ENCODE peak calls at places on chromosome 7, in five cellular contexts. K is stomach, Y is GM12878, R is Peyer's patch, S is brain microvascular endothelial cell. O is an unnamed sample.

GRCh38 chr7:49001610-49002033 is 77.3 kb downstream of the CDC14C start:
- DNase-seq in K (no peak), Y (peak; percentile 24), R (no peak), S (no peak), O (no peak)

GRCh38 chr7:47625861-47626444 is 44.0 kb upstream of the TNS3 start:
- DNase-seq in K (no peak), Y (no peak), R (no peak), S (no peak), O (no peak)

GRCh38 chr7:157004050-157004838 is 6.2 kb downstream of the MNX1 start:
- DNase-seq in K (no peak), Y (no peak), R (no peak), S (no peak), O (no peak)

GRCh38 chr7:83476501-83476900 is 172.4 kb downstream of the SEMA3E start:
- DNase-seq in K (no peak), Y (no peak), R (no peak), S (no peak), O (no peak)

GRCh38 chr7:102451371-102452054 is 13.2 kb downstream of the ALKBH4 start:
- DNase-seq in K (no peak), Y (no peak), R (no peak), S (no peak), O (no peak)

GRCh38 chr7:151830121-151830815 is 46.6 kb downstream of the PRKAG2 start:
- DNase-seq in K (no peak), Y (no peak), R (peak; percentile 41), S (no peak), O (peak; percentile 33)

GRCh38 chr7:145848691-145849090 is 267.9 kb upstream of the CNTNAP2 start:
- DNase-seq in K (no peak), Y (no peak), R (no peak), S (no peak), O (no peak)

GRCh38 chr7:154426778-154427177 is 374.6 kb downstream of the DPP6 start:
- DNase-seq in K (no peak), Y (no peak), R (no peak), S (no peak), O (no peak)

GRCh38 chr7:94301024-94301588 is 93.6 kb upstream of the COL1A2 start:
- DNase-seq in K (peak; percentile 31), Y (no peak), R (no peak), S (peak; percentile 97), O (peak; percentile 87)

GRCh38 chr7:36487756-36488336 is 98.2 kb downstream of the ANLN start:
- DNase-seq in K (no peak), Y (peak; percentile 21), R (no peak), S (peak; percentile 57), O (no peak)

GRCh38 chr7:2956526-2957368 is 86.9 kb downstream of the CARD11 start:
- DNase-seq in K (no peak), Y (no peak), R (no peak), S (peak; percentile 50), O (peak; percentile 78)

GRCh38 chr7:127995866-127996215 is 35.4 kb downstream of the LRRC4 start:
- DNase-seq in K (no peak), Y (no peak), R (no peak), S (no peak), O (no peak)

GRCh38 chr7:139720705-139721231 is 57.0 kb downstream of the HIPK2 start:
- DNase-seq in K (peak; percentile 25), Y (no peak), R (no peak), S (no peak), O (no peak)

GRCh38 chr7:69062020-69062760 is 536.1 kb upstream of the AUTS2 start:
- DNase-seq in K (no peak), Y (no peak), R (no peak), S (no peak), O (no peak)

GRCh38 chr7:93873998-93874574 is 16.5 kb downstream of the TFPI2 start:
- DNase-seq in K (no peak), Y (no peak), R (no peak), S (no peak), O (no peak)

GRCh38 chr7:100367251-100367620 is 6.1 kb upstream of the PILRA start:
- DNase-seq in K (no peak), Y (no peak), R (no peak), S (no peak), O (peak; percentile 32)

GRCh38 chr7:36546331-36546730 is 156.7 kb downstream of the ANLN start:
- DNase-seq in K (no peak), Y (no peak), R (no peak), S (no peak), O (no peak)

GRCh38 chr7:50207682-50208255 is 96.7 kb upstream of the IKZF1 start:
- DNase-seq in K (no peak), Y (no peak), R (no peak), S (no peak), O (no peak)

GRCh38 chr7:102834999-102835398 is 77.8 kb upstream of the LRRC17 start:
- DNase-seq in K (no peak), Y (peak; percentile 57), R (no peak), S (peak; percentile 74), O (no peak)

GRCh38 chr7:32415519-32415918 is 74.7 kb downstream of the LSM5 start:
- DNase-seq in K (no peak), Y (no peak), R (no peak), S (no peak), O (no peak)

GRCh38 chr7:74443591-74444365 is 9.9 kb upstream of the GTF2IRD1 start:
- DNase-seq in K (no peak), Y (no peak), R (no peak), S (no peak), O (no peak)

GRCh38 chr7:151177310-151177709 is 9.7 kb downstream of the ASB10 start:
- DNase-seq in K (peak; percentile 5), Y (no peak), R (no peak), S (no peak), O (no peak)

GRCh38 chr7:36348256-36348655 is 41.4 kb upstream of the ANLN start:
- DNase-seq in K (no peak), Y (no peak), R (no peak), S (peak; percentile 65), O (no peak)

GRCh38 chr7:98423043-98423442 is 22.2 kb upstream of the BAIAP2L1 start:
- DNase-seq in K (no peak), Y (no peak), R (no peak), S (peak; percentile 43), O (no peak)

GRCh38 chr7:115229401-115230083 is 307.6 kb downstream of the MDFIC start:
- DNase-seq in K (no peak), Y (no peak), R (no peak), S (no peak), O (no peak)

GRCh38 chr7:92635538-92635937 is 45.3 kb upstream of the FAM133B start:
- DNase-seq in K (no peak), Y (no peak), R (no peak), S (no peak), O (no peak)

GRCh38 chr7:92633211-92633906 is 43.2 kb upstream of the FAM133B start:
- DNase-seq in K (no peak), Y (no peak), R (no peak), S (peak; percentile 88), O (no peak)

GRCh38 chr7:92634924-92635519 is 44.8 kb upstream of the FAM133B start:
- DNase-seq in K (no peak), Y (no peak), R (no peak), S (peak; percentile 76), O (no peak)

GRCh38 chr7:92632791-92633190 is 42.6 kb upstream of the FAM133B start:
- DNase-seq in K (no peak), Y (no peak), R (no peak), S (no peak), O (no peak)

GRCh38 chr7:92634125-92634710 is 44.0 kb upstream of the FAM133B start:
- DNase-seq in K (no peak), Y (no peak), R (no peak), S (no peak), O (no peak)
- H3K27ac ChIP-seq in K (peak overlapping the region; percentile 76), Y (peak overlapping the region; percentile 70), R (no peak overlapping the region), S (peak overlapping the region; percentile 46), O (peak overlapping the region; percentile 89)

GRCh38 chr7:41599760-41600159 is 103.1 kb downstream of the INHBA start:
- DNase-seq in K (no peak), Y (no peak), R (no peak), S (no peak), O (no peak)
- TF ChIP-seq CTCF in K (no peak), Y (no peak), R (no peak), S (peak; percentile 43), O (no peak)

GRCh38 chr7:112510743-112511110 is 29.9 kb downstream of the LSMEM1 start:
- DNase-seq in K (no peak), Y (no peak), R (no peak), S (no peak), O (no peak)
- H3K27ac ChIP-seq in K (no peak overlapping the region), Y (no peak overlapping the region), R (no peak overlapping the region), S (no peak overlapping the region), O (no peak overlapping the region)

DNA sequence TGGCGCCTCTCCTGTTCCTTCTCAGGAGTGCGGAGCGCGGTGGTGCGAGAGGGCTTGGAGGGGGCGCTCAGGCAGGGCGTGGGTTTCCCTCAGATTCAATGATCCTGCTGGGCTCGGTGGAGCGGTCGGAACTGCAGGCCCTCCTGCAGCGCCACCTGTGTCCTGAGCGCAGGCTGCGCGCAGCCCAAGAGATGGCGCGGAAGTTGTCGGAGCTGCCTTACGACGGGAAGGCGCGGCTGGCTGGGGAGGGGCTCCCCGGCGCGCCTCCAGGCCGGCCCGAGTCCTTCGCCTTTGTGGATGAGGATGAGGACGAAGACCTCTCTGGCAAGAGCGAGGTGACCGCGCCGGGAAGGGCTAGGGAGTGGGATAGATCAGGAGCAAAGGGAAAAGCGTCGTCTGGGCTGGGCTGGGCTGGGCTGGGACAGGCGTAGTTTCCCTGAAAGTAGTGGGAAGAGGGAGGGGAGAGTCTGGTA is 17.0 kb downstream of the FAM131B start:
- DNase-seq in K (peak; percentile 68), Y (no peak), R (peak; percentile 77), S (peak; percentile 7), O (no peak)
- TF ChIP-seq CTCF in K (peak; percentile 62), Y (peak; percentile 40), R (peak; percentile 73), S (peak; percentile 80), O (peak; percentile 28)

GRCh38 chr7:148709019-148709418 is 10.3 kb downstream of the CUL1 start:
- DNase-seq in K (no peak), Y (no peak), R (no peak), S (no peak), O (no peak)

GRCh38 chr7:148714498-148714897 is 15.8 kb downstream of the CUL1 start:
- DNase-seq in K (no peak), Y (no peak), R (no peak), S (no peak), O (no peak)

GRCh38 chr7:148711191-148712102 is 12.7 kb downstream of the CUL1 start:
- DNase-seq in K (no peak), Y (no peak), R (no peak), S (no peak), O (no peak)

GRCh38 chr7:148715027-148715426 is 16.3 kb downstream of the CUL1 start:
- DNase-seq in K (no peak), Y (no peak), R (no peak), S (no peak), O (no peak)

GRCh38 chr7:148712610-148713330 is 14.1 kb downstream of the CUL1 start:
- DNase-seq in K (no peak), Y (no peak), R (no peak), S (no peak), O (no peak)
- H3K27ac ChIP-seq in K (no peak overlapping the region), Y (peak overlapping the region; percentile 14), R (no peak overlapping the region), S (no peak overlapping the region), O (no peak overlapping the region)

GRCh38 chr7:20214132-20214531 is 3.1 kb downstream of the MACC1 start:
- DNase-seq in K (no peak), Y (no peak), R (no peak), S (no peak), O (no peak)
- TF ChIP-seq CTCF in K (no peak), Y (no peak), R (no peak), S (no peak), O (no peak)

GRCh38 chr7:44073664-44074348 is 8.4 kb upstream of the PGAM2 start:
- DNase-seq in K (peak; percentile 93), Y (no peak), R (peak; percentile 90), S (peak; percentile 55), O (peak; percentile 94)
- H3K27ac ChIP-seq in K (peak overlapping the region; percentile 84), Y (no peak overlapping the region), R (peak overlapping the region; percentile 79), S (peak overlapping the region; percentile 35), O (peak overlapping the region; percentile 97)

O was measured in RWPE2.